ENCODE peak calls at places on chromosome 2, in six cellular contexts. N is GM12878, L is OCI-LY7, Y is fibroblast of lung, A is mesendoderm, I is H9. C is an unnamed sample.

GRCh38 chr2:150572961-150573395 is 85.5 kb upstream of the RND3 start:
- DNase-seq in I (no peak), N (peak; percentile 61), Y (no peak), L (no peak), A (no peak), C (no peak)

GRCh38 chr2:16314691-16315457 is 350.8 kb downstream of the CYRIA start:
- DNase-seq in Y (no peak), L (no peak), N (no peak), A (no peak), I (no peak), C (no peak)

GRCh38 chr2:32811696-32812095 is 135.1 kb upstream of the LTBP1 start:
- DNase-seq in I (no peak), L (no peak), A (no peak), Y (no peak), N (no peak), C (no peak)

GRCh38 chr2:234996041-234996440 is 44.2 kb downstream of the SH3BP4 start:
- DNase-seq in L (no peak), I (no peak), A (no peak), N (no peak), Y (no peak), C (no peak)

GRCh38 chr2:78417355-78417754 is 608.1 kb upstream of the REG3G start:
- DNase-seq in I (no peak), Y (no peak), L (no peak), A (no peak), N (no peak), C (no peak)

GRCh38 chr2:152550386-152550785 is 166.9 kb downstream of the PRPF40A start:
- DNase-seq in L (no peak), A (no peak), I (no peak), Y (no peak), N (no peak), C (peak; percentile 25)

GRCh38 chr2:183024701-183025100 is 13.6 kb downstream of the NCKAP1 start:
- DNase-seq in Y (peak; percentile 61), N (no peak), A (no peak), L (no peak), I (no peak), C (no peak)

GRCh38 chr2:47534179-47534919 is 131.4 kb downstream of the MSH2 start:
- DNase-seq in Y (peak; percentile 78), N (no peak), A (peak; percentile 71), I (no peak), L (no peak), C (peak; percentile 86)

GRCh38 chr2:112242384-112242783 is 12.5 kb downstream of the ZC3H8 start:
- DNase-seq in N (no peak), Y (no peak), L (no peak), A (no peak), I (no peak), C (no peak)

GRCh38 chr2:159758686-159759085 is 39.3 kb downstream of the CD302 start:
- DNase-seq in A (peak; percentile 72), N (no peak), L (no peak), I (no peak), Y (no peak), C (peak; percentile 49)

GRCh38 chr2:205051417-205051816 is 506.1 kb downstream of the PARD3B start:
- DNase-seq in L (no peak), Y (peak; percentile 24), A (no peak), I (no peak), N (no peak), C (no peak)

GRCh38 chr2:231970461-231970860 is 8.9 kb downstream of the DIS3L2 start:
- DNase-seq in A (no peak), I (no peak), L (no peak), Y (no peak), N (no peak), C (peak; percentile 11)

GRCh38 chr2:60510713-60511112 is 42.7 kb downstream of the BCL11A start:
- DNase-seq in Y (no peak), I (no peak), N (no peak), A (no peak), L (no peak), C (no peak)
- H3K79me2 ChIP-seq in Y (no peaks in the 10 kb centered on the region), I (peaks cover 26% of the 10 kb centered on the region), N (peaks cover 78% of the 10 kb centered on the region), A (peaks cover 79% of the 10 kb centered on the region), L (peaks cover 96% of the 10 kb centered on the region), C (peaks cover 26% of the 10 kb centered on the region)

GRCh38 chr2:181923123-181923522 is 31.6 kb downstream of the ITPRID2 start:
- DNase-seq in I (no peak), L (no peak), Y (no peak), N (no peak), A (no peak), C (no peak)

DNA sequence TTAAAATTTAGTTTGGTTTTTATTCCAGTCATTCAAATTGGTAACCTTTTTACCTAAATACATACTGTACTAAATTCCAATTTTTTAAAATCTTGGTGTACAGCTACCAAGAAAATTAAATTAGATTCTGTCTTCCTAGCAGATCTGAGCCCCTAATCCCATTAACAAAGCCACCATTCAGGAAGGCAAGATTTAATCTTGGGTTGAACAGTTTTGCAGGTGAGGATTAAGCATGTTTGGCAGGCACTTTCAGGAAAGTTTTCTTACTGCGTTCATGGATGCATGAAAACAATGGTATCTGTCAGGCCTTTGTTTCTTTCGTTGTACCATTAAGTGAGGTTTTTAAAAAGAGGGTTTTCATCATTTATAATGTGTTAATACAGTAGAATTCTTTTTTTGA is 32.8 kb downstream of the ITPRID2 start:
- DNase-seq in A (no peak), Y (no peak), N (no peak), L (no peak), I (no peak), C (no peak)
- H3K79me2 ChIP-seq in A (no peaks in the 10 kb centered on the region), Y (peaks cover 56% of the 10 kb centered on the region), N (no peaks in the 10 kb centered on the region), L (no peaks in the 10 kb centered on the region), I (no peaks in the 10 kb centered on the region), C (peaks cover 84% of the 10 kb centered on the region)

GRCh38 chr2:213091765-213092164 is 59.6 kb downstream of the IKZF2 start:
- DNase-seq in N (no peak), I (no peak), L (no peak), Y (no peak), A (no peak), C (no peak)

GRCh38 chr2:213087040-213087439 is 64.4 kb downstream of the IKZF2 start:
- DNase-seq in N (no peak), Y (no peak), I (no peak), L (no peak), A (no peak), C (no peak)

GRCh38 chr2:213086566-213086965 is 64.8 kb downstream of the IKZF2 start:
- DNase-seq in L (no peak), A (peak; percentile 88), I (peak; percentile 46), N (no peak), Y (no peak), C (peak; percentile 34)

GRCh38 chr2:213089438-213089837 is 62.0 kb downstream of the IKZF2 start:
- DNase-seq in A (no peak), I (no peak), N (no peak), Y (no peak), L (no peak), C (peak; percentile 13)

GRCh38 chr2:213090772-213091171 is 60.6 kb downstream of the IKZF2 start:
- DNase-seq in N (no peak), I (no peak), A (no peak), L (no peak), Y (no peak), C (no peak)
- H3K79me2 ChIP-seq in N (peaks cover 64% of the 10 kb centered on the region), I (no peaks in the 10 kb centered on the region), A (no peaks in the 10 kb centered on the region), L (no peaks in the 10 kb centered on the region), Y (no peaks in the 10 kb centered on the region), C (no peaks in the 10 kb centered on the region)

DNA sequence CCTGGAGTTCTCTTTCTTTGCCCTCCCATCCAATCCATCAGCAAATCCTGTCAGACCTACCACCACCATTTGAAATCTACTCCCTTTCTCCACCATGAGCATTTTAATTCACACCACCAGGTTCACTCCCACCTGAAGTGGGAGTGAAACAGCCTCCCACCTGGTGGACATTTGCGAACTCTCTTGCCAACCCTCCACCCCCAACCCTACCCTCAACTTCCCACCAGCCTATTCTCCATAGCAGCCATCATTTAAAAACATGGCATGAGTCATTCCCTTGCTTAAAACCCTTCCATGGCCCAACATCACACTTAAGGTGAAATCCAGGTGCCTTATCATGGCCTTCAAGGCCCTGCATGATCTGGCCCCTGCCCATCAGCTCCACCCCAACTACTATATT is 3.5 kb downstream of the RTKN start:
- DNase-seq in I (no peak), L (no peak), N (no peak), A (no peak), Y (no peak), C (no peak)
- H3K79me2 ChIP-seq in I (peaks cover 21% of the 10 kb centered on the region), L (no peaks in the 10 kb centered on the region), N (no peaks in the 10 kb centered on the region), A (peaks cover 56% of the 10 kb centered on the region), Y (no peaks in the 10 kb centered on the region), C (peaks cover 30% of the 10 kb centered on the region)